ENCODE peak calls at places on chromosomes 1 and 21, in seven cellular contexts. One of them, this sample, is unnamed.

GRCh38 chr1:89573410-89573809 is 48.8 kb downstream of the LRRC8B start:
- DNase-seq in Calu3: no peak
- DNase-seq in GM23338: no peak
- DNase-seq in smooth muscle cell of the brain vasculature: no peak
- DNase-seq in lower lobe of right lung: no peak
- DNase-seq in activated naive CD4-positive, alpha-beta T cell: no peak
- DNase-seq in activated CD4-positive, CD25-positive, alpha-beta regulatory T cell: no peak
- DNase-seq in this sample: no peak

GRCh38 chr1:43573066-43573799 is 42.5 kb downstream of the PTPRF start:
- DNase-seq in Calu3: no peak
- DNase-seq in smooth muscle cell of the brain vasculature: peak; percentile 90
- DNase-seq in activated naive CD4-positive, alpha-beta T cell: no peak
- DNase-seq in GM23338: no peak
- DNase-seq in activated CD4-positive, CD25-positive, alpha-beta regulatory T cell: no peak
- DNase-seq in lower lobe of right lung: no peak
- DNase-seq in this sample: no peak

GRCh38 chr1:67686272-67687197 is 1.5 kb downstream of the GADD45A start:
- DNase-seq in activated naive CD4-positive, alpha-beta T cell: peak; percentile 33
- DNase-seq in lower lobe of right lung: peak; percentile 75
- DNase-seq in GM23338: peak; percentile 63
- DNase-seq in smooth muscle cell of the brain vasculature: no peak
- DNase-seq in Calu3: peak; percentile 72
- DNase-seq in activated CD4-positive, CD25-positive, alpha-beta regulatory T cell: peak; percentile 28
- DNase-seq in this sample: peak; percentile 47

GRCh38 chr1:93651695-93652094 is 29.9 kb downstream of the BCAR3 start:
- DNase-seq in GM23338: no peak
- DNase-seq in Calu3: no peak
- DNase-seq in smooth muscle cell of the brain vasculature: no peak
- DNase-seq in activated naive CD4-positive, alpha-beta T cell: no peak
- DNase-seq in activated CD4-positive, CD25-positive, alpha-beta regulatory T cell: no peak
- DNase-seq in lower lobe of right lung: no peak
- DNase-seq in this sample: no peak

GRCh38 chr1:56790036-56790435 is 29.2 kb downstream of the FYB2 start:
- DNase-seq in smooth muscle cell of the brain vasculature: no peak
- DNase-seq in GM23338: no peak
- DNase-seq in Calu3: no peak
- DNase-seq in activated naive CD4-positive, alpha-beta T cell: no peak
- DNase-seq in activated CD4-positive, CD25-positive, alpha-beta regulatory T cell: no peak
- DNase-seq in lower lobe of right lung: no peak
- DNase-seq in this sample: no peak

GRCh38 chr21:30340714-30341573 is 3.5 kb upstream of the KRTAP27-1 start:
- DNase-seq in activated naive CD4-positive, alpha-beta T cell: no peak
- DNase-seq in activated CD4-positive, CD25-positive, alpha-beta regulatory T cell: no peak
- DNase-seq in Calu3: peak; percentile 33
- DNase-seq in GM23338: peak; percentile 71
- DNase-seq in lower lobe of right lung: peak; percentile 45
- DNase-seq in smooth muscle cell of the brain vasculature: peak; percentile 7
- DNase-seq in this sample: peak; percentile 3

GRCh38 chr1:231041705-231042261 is 1.7 kb upstream of the FAM89A start:
- DNase-seq in activated CD4-positive, CD25-positive, alpha-beta regulatory T cell: no peak
- DNase-seq in smooth muscle cell of the brain vasculature: no peak
- DNase-seq in Calu3: no peak
- DNase-seq in lower lobe of right lung: no peak
- DNase-seq in GM23338: no peak
- DNase-seq in activated naive CD4-positive, alpha-beta T cell: no peak
- DNase-seq in this sample: no peak

GRCh38 chr1:181816608-181817007 is 244.9 kb downstream of the ZNF648 start:
- DNase-seq in activated CD4-positive, CD25-positive, alpha-beta regulatory T cell: no peak
- DNase-seq in Calu3: no peak
- DNase-seq in lower lobe of right lung: no peak
- DNase-seq in GM23338: no peak
- DNase-seq in smooth muscle cell of the brain vasculature: no peak
- DNase-seq in activated naive CD4-positive, alpha-beta T cell: no peak
- DNase-seq in this sample: no peak

GRCh38 chr1:94314222-94314858 is 77.0 kb upstream of the ARHGAP29 start:
- DNase-seq in smooth muscle cell of the brain vasculature: no peak
- DNase-seq in lower lobe of right lung: no peak
- DNase-seq in Calu3: no peak
- DNase-seq in activated naive CD4-positive, alpha-beta T cell: no peak
- DNase-seq in activated CD4-positive, CD25-positive, alpha-beta regulatory T cell: no peak
- DNase-seq in GM23338: no peak
- DNase-seq in this sample: no peak